ENCODE peak calls at places on chromosomes 2 and 18, in eight cellular contexts. U is adipocyte, G is uterus, C is upper lobe of right lung, M is PC-3, I is HFF-Myc, E is fibroblast of pulmonary artery, F is foreskin fibroblast. S is an unnamed sample.

GRCh38 chr18:44826418-44827259 is 146.0 kb downstream of the SETBP1 start:
- DNase-seq in C (no peak), I (peak; percentile 84), G (peak; percentile 78), F (peak; percentile 91), M (peak; percentile 63), E (peak; percentile 97), U (peak; percentile 92), S (peak; percentile 70)

GRCh38 chr2:209145941-209146681 is 277.7 kb upstream of the MAP2 start:
- DNase-seq in M (no peak), C (no peak), F (no peak), E (no peak), G (no peak), U (no peak), I (no peak), S (no peak)

GRCh38 chr18:14074187-14074586 is 58.0 kb downstream of the ZNF519 start:
- DNase-seq in M (peak; percentile 13), I (no peak), U (no peak), C (no peak), G (no peak), E (no peak), F (no peak), S (no peak)

GRCh38 chr2:151886235-151886634 is 58.0 kb upstream of the ARL5A start:
- DNase-seq in E (peak; percentile 1), F (no peak), G (no peak), U (no peak), M (peak; percentile 49), C (no peak), I (no peak), S (no peak)

GRCh38 chr2:182148344-182148743 is 162.7 kb downstream of the PPP1R1C start:
- DNase-seq in I (no peak), G (no peak), F (no peak), M (peak; percentile 30), U (no peak), E (no peak), C (no peak), S (no peak)

GRCh38 chr2:218394298-218395089 is 5.2 kb upstream of the CTDSP1 start:
- DNase-seq in M (no peak), G (peak; percentile 29), F (no peak), C (no peak), I (no peak), E (no peak), U (no peak), S (no peak)

GRCh38 chr2:106197878-106198277 is 3.8 kb upstream of the UXS1 start:
- DNase-seq in I (no peak), F (peak; percentile 87), E (peak; percentile 96), C (no peak), U (peak; percentile 93), G (no peak), M (peak; percentile 2), S (no peak)

GRCh38 chr2:39550701-39551285 is 113.7 kb upstream of the MAP4K3 start:
- DNase-seq in F (no peak), M (peak; percentile 62), U (no peak), C (no peak), I (no peak), G (no peak), E (peak; percentile 44), S (no peak)

GRCh38 chr2:165610591-165611029 is 141.1 kb downstream of the CSRNP3 start:
- DNase-seq in I (no peak), E (no peak), C (no peak), U (no peak), F (no peak), M (no peak), G (no peak), S (peak; percentile 97)

GRCh38 chr2:22143840-22144239 is 1020.1 kb downstream of the TDRD15 start:
- DNase-seq in I (no peak), G (no peak), F (no peak), E (no peak), M (no peak), U (no peak), C (no peak), S (no peak)

GRCh38 chr2:202377308-202377736 is 1.2 kb downstream of the BMPR2 start:
- DNase-seq in E (no peak), I (no peak), F (peak; percentile 48), C (peak; percentile 80), G (peak; percentile 33), U (peak; percentile 71), M (peak; percentile 43), S (no peak)

GRCh38 chr2:176151199-176152099 is at the start of gene HOXD4:
- DNase-seq in F (no peak), U (no peak), M (no peak), C (no peak), G (no peak), E (no peak), I (no peak), S (no peak)

GRCh38 chr2:157470321-157470720 is 26.4 kb upstream of the CYTIP start:
- DNase-seq in E (no peak), C (no peak), F (no peak), G (no peak), M (no peak), U (no peak), I (no peak), S (no peak)

GRCh38 chr2:55419236-55419513 is 481 bp downstream of the CCDC88A start:
- DNase-seq in G (no peak), U (peak; percentile 62), M (peak; percentile 33), F (no peak), E (peak; percentile 44), I (peak; percentile 16), C (no peak), S (no peak)

GRCh38 chr18:50151876-50152275 is 43.1 kb downstream of the MYO5B start:
- DNase-seq in E (peak; percentile 56), G (no peak), F (no peak), C (no peak), I (peak; percentile 5), U (peak; percentile 3), M (peak; percentile 68), S (peak; percentile 83)

GRCh38 chr2:180196419-180196977 is 189.4 kb upstream of the CWC22 start:
- DNase-seq in C (no peak), E (no peak), G (no peak), M (peak; percentile 26), I (no peak), U (no peak), F (no peak), S (no peak)

GRCh38 chr2:114085992-114086391 is 196.1 kb downstream of the ACTR3 start:
- DNase-seq in F (no peak), U (no peak), I (no peak), G (no peak), M (no peak), C (no peak), E (no peak), S (no peak)

DNA sequence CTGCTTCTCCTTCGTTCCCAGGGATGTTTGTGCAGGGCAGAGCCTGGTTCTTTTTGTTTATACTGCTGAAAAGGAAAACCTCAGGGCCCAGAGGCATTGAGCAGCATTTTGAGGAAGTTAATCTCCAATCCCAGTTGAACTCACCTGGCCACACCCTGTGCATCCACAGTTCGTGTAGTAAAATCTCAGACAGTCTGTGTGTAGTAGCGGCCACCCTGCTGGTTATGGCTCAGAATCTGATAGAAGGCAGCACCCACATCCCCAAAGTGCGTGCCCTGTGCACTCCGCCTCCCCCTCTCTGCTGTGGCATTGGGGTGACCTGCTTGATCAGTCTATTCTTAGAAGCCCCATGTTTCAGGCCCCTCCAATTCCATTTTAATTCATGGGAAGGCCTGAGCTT is 10.9 kb downstream of the TRIB2 start:
- DNase-seq in I (no peak), C (no peak), U (no peak), M (no peak), G (no peak), F (no peak), E (no peak), S (no peak)
- H3K4me3 ChIP-seq in I (no peak overlapping the region), C (no peak overlapping the region), U (no peak overlapping the region), M (no peak overlapping the region), G (no peak overlapping the region), F (no peak overlapping the region), E (no peak overlapping the region), S (no peak overlapping the region)

GRCh38 chr2:44975571-44976450 is 33.4 kb downstream of the SIX2 start:
- DNase-seq in E (no peak), F (no peak), I (no peak), G (no peak), C (no peak), U (no peak), M (no peak), S (no peak)
- H3K4me3 ChIP-seq in E (no peak overlapping the region), F (no peak overlapping the region), I (no peak overlapping the region), G (no peak overlapping the region), C (no peak overlapping the region), U (no peak overlapping the region), M (no peak overlapping the region), S (no peak overlapping the region)

GRCh38 chr2:129229196-129229595 is 750.3 kb upstream of the RAB6C start:
- DNase-seq in C (no peak), M (no peak), F (no peak), G (no peak), E (no peak), I (no peak), U (no peak), S (no peak)
- H3K4me3 ChIP-seq in C (no peak overlapping the region), M (no peak overlapping the region), F (no peak overlapping the region), G (no peak overlapping the region), E (no peak overlapping the region), I (no peak overlapping the region), U (no peak overlapping the region), S (no peak overlapping the region)

GRCh38 chr2:199659207-199659606 is 191.8 kb downstream of the FTCDNL1 start:
- DNase-seq in C (no peak), M (no peak), F (peak; percentile 2), G (peak; percentile 23), U (peak; percentile 66), I (no peak), E (peak; percentile 6), S (no peak)
- H3K4me3 ChIP-seq in C (no peak overlapping the region), M (no peak overlapping the region), F (peak overlapping the region; percentile 34), G (peak overlapping the region; percentile 19), U (peak overlapping the region; percentile 82), I (peak overlapping the region; percentile 15), E (peak overlapping the region; percentile 28), S (no peak overlapping the region)

GRCh38 chr18:21179590-21180220 is 62.3 kb upstream of the GREB1L start:
- DNase-seq in F (peak; percentile 47), I (peak; percentile 52), U (peak; percentile 92), E (peak; percentile 82), M (peak; percentile 76), C (no peak), G (peak; percentile 37), S (peak; percentile 20)
- H3K4me3 ChIP-seq in F (no peak overlapping the region), I (no peak overlapping the region), U (no peak overlapping the region), E (no peak overlapping the region), M (no peak overlapping the region), C (no peak overlapping the region), G (no peak overlapping the region), S (no peak overlapping the region)